ENCODE peak calls at places on chromosomes 13 and 19, in eight cellular contexts. One of them, this sample, is unnamed.

GRCh38 chr19:7292950-7293794 is 1.0 kb downstream of the INSR start:
- DNase-seq in endothelial cell of umbilical vein: no peak
- DNase-seq in stomach: peak; percentile 41
- DNase-seq in tibial nerve: no peak
- DNase-seq in uterus: peak; percentile 45
- DNase-seq in heart left ventricle: peak; percentile 72
- DNase-seq in Peyer's patch: no peak
- DNase-seq in body of pancreas: peak; percentile 59
- DNase-seq in this sample: peak; percentile 30

GRCh38 chr19:8004723-8005513 is 523 bp downstream of the ELAVL1 start:
- DNase-seq in stomach: no peak
- DNase-seq in endothelial cell of umbilical vein: peak; percentile 11
- DNase-seq in body of pancreas: no peak
- DNase-seq in heart left ventricle: no peak
- DNase-seq in uterus: no peak
- DNase-seq in tibial nerve: no peak
- DNase-seq in Peyer's patch: peak; percentile 18
- DNase-seq in this sample: no peak

GRCh38 chr13:31204592-31204991 is 4.8 kb downstream of the B3GLCT start:
- DNase-seq in tibial nerve: no peak
- DNase-seq in Peyer's patch: no peak
- DNase-seq in uterus: peak; percentile 43
- DNase-seq in heart left ventricle: no peak
- DNase-seq in stomach: no peak
- DNase-seq in body of pancreas: no peak
- DNase-seq in endothelial cell of umbilical vein: peak; percentile 63
- DNase-seq in this sample: no peak

GRCh38 chr19:28582807-28583206 is 630.1 kb downstream of the UQCRFS1 start:
- DNase-seq in stomach: no peak
- DNase-seq in uterus: no peak
- DNase-seq in Peyer's patch: no peak
- DNase-seq in heart left ventricle: no peak
- DNase-seq in endothelial cell of umbilical vein: no peak
- DNase-seq in tibial nerve: no peak
- DNase-seq in body of pancreas: no peak
- DNase-seq in this sample: no peak

GRCh38 chr19:33210266-33210940 is 15.2 kb downstream of the SLC7A10 start:
- DNase-seq in endothelial cell of umbilical vein: no peak
- DNase-seq in stomach: no peak
- DNase-seq in heart left ventricle: no peak
- DNase-seq in uterus: no peak
- DNase-seq in Peyer's patch: no peak
- DNase-seq in tibial nerve: no peak
- DNase-seq in body of pancreas: no peak
- DNase-seq in this sample: no peak

GRCh38 chr19:33904681-33905080 is 108.0 kb downstream of the KCTD15 start:
- DNase-seq in stomach: no peak
- DNase-seq in tibial nerve: no peak
- DNase-seq in body of pancreas: peak; percentile 90
- DNase-seq in uterus: no peak
- DNase-seq in Peyer's patch: no peak
- DNase-seq in endothelial cell of umbilical vein: peak; percentile 61
- DNase-seq in heart left ventricle: no peak
- DNase-seq in this sample: peak; percentile 27

GRCh38 chr19:21603431-21604153 is 98.2 kb downstream of the ZNF429 start:
- DNase-seq in Peyer's patch: no peak
- DNase-seq in heart left ventricle: no peak
- DNase-seq in tibial nerve: no peak
- DNase-seq in endothelial cell of umbilical vein: no peak
- DNase-seq in stomach: no peak
- DNase-seq in uterus: no peak
- DNase-seq in body of pancreas: no peak
- DNase-seq in this sample: no peak

GRCh38 chr19:38209671-38210457 is 14.2 kb downstream of the DPF1 start:
- DNase-seq in endothelial cell of umbilical vein: peak; percentile 40
- DNase-seq in heart left ventricle: peak; percentile 90
- DNase-seq in body of pancreas: peak; percentile 60
- DNase-seq in uterus: peak; percentile 64
- DNase-seq in tibial nerve: peak; percentile 68
- DNase-seq in Peyer's patch: peak; percentile 25
- DNase-seq in stomach: peak; percentile 49
- DNase-seq in this sample: peak; percentile 33

GRCh38 chr19:10166046-10166445 is 28.7 kb downstream of the DNMT1 start:
- DNase-seq in uterus: no peak
- DNase-seq in endothelial cell of umbilical vein: no peak
- DNase-seq in body of pancreas: no peak
- DNase-seq in Peyer's patch: no peak
- DNase-seq in heart left ventricle: no peak
- DNase-seq in tibial nerve: no peak
- DNase-seq in stomach: no peak
- DNase-seq in this sample: no peak

GRCh38 chr13:41019578-41020347 is 647 bp upstream of the ELF1 start:
- DNase-seq in uterus: no peak
- DNase-seq in endothelial cell of umbilical vein: no peak
- DNase-seq in heart left ventricle: no peak
- DNase-seq in body of pancreas: no peak
- DNase-seq in Peyer's patch: no peak
- DNase-seq in tibial nerve: no peak
- DNase-seq in stomach: no peak
- DNase-seq in this sample: no peak

GRCh38 chr19:30696514-30696913 is 324.3 kb downstream of the ZNF536 start:
- DNase-seq in body of pancreas: peak; percentile 68
- DNase-seq in Peyer's patch: no peak
- DNase-seq in uterus: no peak
- DNase-seq in endothelial cell of umbilical vein: no peak
- DNase-seq in heart left ventricle: peak; percentile 30
- DNase-seq in tibial nerve: no peak
- DNase-seq in stomach: no peak
- DNase-seq in this sample: peak; percentile 37

GRCh38 chr13:33051632-33052031 is 35.4 kb downstream of the KL start:
- DNase-seq in body of pancreas: no peak
- DNase-seq in endothelial cell of umbilical vein: no peak
- DNase-seq in Peyer's patch: no peak
- DNase-seq in tibial nerve: no peak
- DNase-seq in heart left ventricle: no peak
- DNase-seq in stomach: no peak
- DNase-seq in uterus: no peak
- DNase-seq in this sample: no peak

GRCh38 chr13:32997399-32997798 is 18.8 kb upstream of the KL start:
- DNase-seq in heart left ventricle: no peak
- DNase-seq in tibial nerve: no peak
- DNase-seq in body of pancreas: no peak
- DNase-seq in stomach: no peak
- DNase-seq in endothelial cell of umbilical vein: no peak
- DNase-seq in Peyer's patch: no peak
- DNase-seq in uterus: no peak
- DNase-seq in this sample: no peak

GRCh38 chr13:76904507-76904906 is 18.3 kb upstream of the KCTD12 start:
- DNase-seq in Peyer's patch: no peak
- DNase-seq in uterus: no peak
- DNase-seq in tibial nerve: no peak
- DNase-seq in heart left ventricle: no peak
- DNase-seq in body of pancreas: no peak
- DNase-seq in endothelial cell of umbilical vein: no peak
- DNase-seq in stomach: no peak
- DNase-seq in this sample: no peak

GRCh38 chr19:2032296-2032941 is 16.9 kb upstream of the BTBD2 start:
- DNase-seq in Peyer's patch: peak; percentile 78
- DNase-seq in heart left ventricle: peak; percentile 96
- DNase-seq in body of pancreas: peak; percentile 98
- DNase-seq in uterus: peak; percentile 93
- DNase-seq in endothelial cell of umbilical vein: peak; percentile 92
- DNase-seq in tibial nerve: peak; percentile 95
- DNase-seq in stomach: peak; percentile 98
- DNase-seq in this sample: peak; percentile 99

GRCh38 chr13:65508745-65509144 is 1721.4 kb downstream of the PCDH9 start:
- DNase-seq in heart left ventricle: no peak
- DNase-seq in Peyer's patch: no peak
- DNase-seq in stomach: no peak
- DNase-seq in uterus: no peak
- DNase-seq in tibial nerve: no peak
- DNase-seq in body of pancreas: no peak
- DNase-seq in endothelial cell of umbilical vein: no peak
- DNase-seq in this sample: no peak

GRCh38 chr13:45683701-45684100 is 18.4 kb upstream of the CBY2 start:
- DNase-seq in tibial nerve: no peak
- DNase-seq in stomach: no peak
- DNase-seq in Peyer's patch: no peak
- DNase-seq in body of pancreas: no peak
- DNase-seq in endothelial cell of umbilical vein: no peak
- DNase-seq in uterus: no peak
- DNase-seq in heart left ventricle: no peak
- DNase-seq in this sample: no peak

DNA sequence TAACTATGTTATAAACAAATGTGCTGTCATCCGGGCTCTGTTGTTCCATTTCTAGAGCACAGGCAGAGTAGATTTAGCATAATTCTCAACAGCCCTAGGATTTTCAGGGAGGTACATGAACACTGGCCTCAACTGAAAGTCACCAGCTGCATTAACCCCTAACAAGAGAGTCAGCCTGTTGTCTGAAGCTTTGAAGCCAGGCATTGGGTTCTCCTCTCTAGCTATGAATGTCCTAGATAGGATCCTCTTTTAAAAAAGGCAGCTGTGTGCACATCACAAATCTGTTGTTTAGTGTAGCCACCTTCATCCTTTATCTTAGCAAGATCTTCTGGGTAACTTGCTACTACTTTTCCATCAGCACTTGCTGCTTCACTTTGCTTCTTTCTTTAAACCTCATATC is 1692.1 kb downstream of the EFNB2 start:
- DNase-seq in tibial nerve: no peak
- DNase-seq in endothelial cell of umbilical vein: no peak
- DNase-seq in uterus: no peak
- DNase-seq in Peyer's patch: no peak
- DNase-seq in stomach: no peak
- DNase-seq in heart left ventricle: no peak
- DNase-seq in body of pancreas: no peak
- DNase-seq in this sample: no peak
- H3K27ac ChIP-seq in tibial nerve: no peak overlapping the region
- H3K27ac ChIP-seq in endothelial cell of umbilical vein: no peak overlapping the region
- H3K27ac ChIP-seq in uterus: no peak overlapping the region
- H3K27ac ChIP-seq in Peyer's patch: no peak overlapping the region
- H3K27ac ChIP-seq in stomach: no peak overlapping the region
- H3K27ac ChIP-seq in heart left ventricle: no peak overlapping the region
- H3K27ac ChIP-seq in body of pancreas: no peak overlapping the region
- H3K27ac ChIP-seq in this sample: no peak overlapping the region

DNA sequence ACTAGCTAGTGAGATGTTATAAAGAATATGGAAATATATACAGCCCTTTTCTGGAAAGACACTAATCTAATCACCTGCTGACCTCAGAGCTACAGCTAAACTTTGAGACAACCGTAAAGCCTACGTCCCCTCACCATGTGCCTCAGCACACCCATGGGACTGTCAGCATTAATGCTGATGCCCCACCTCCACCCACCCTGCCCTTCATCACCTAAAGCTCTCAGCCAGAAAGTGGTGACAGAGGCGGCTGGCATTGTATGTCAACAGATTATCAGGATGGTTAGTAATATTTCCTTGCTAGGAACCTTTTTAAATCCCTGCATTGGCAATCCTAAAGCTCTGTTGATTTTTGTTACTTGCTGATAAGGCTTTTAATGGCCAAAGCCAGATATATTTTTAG is 1177.9 kb downstream of the DIAPH3 start:
- DNase-seq in tibial nerve: no peak
- DNase-seq in endothelial cell of umbilical vein: no peak
- DNase-seq in stomach: no peak
- DNase-seq in Peyer's patch: no peak
- DNase-seq in heart left ventricle: no peak
- DNase-seq in uterus: no peak
- DNase-seq in body of pancreas: peak; percentile 2
- DNase-seq in this sample: no peak
- TF ChIP-seq POLR2A in tibial nerve: no peak
- TF ChIP-seq POLR2A in endothelial cell of umbilical vein: no peak
- TF ChIP-seq POLR2A in stomach: no peak
- TF ChIP-seq POLR2A in Peyer's patch: no peak
- TF ChIP-seq POLR2A in heart left ventricle: no peak
- TF ChIP-seq POLR2A in uterus: no peak
- TF ChIP-seq POLR2A in body of pancreas: no peak
- TF ChIP-seq POLR2A in this sample: no peak

GRCh38 chr19:49415810-49416200 is 7.4 kb downstream of the PTH2 start:
- DNase-seq in tibial nerve: no peak
- DNase-seq in heart left ventricle: no peak
- DNase-seq in endothelial cell of umbilical vein: no peak
- DNase-seq in Peyer's patch: no peak
- DNase-seq in body of pancreas: no peak
- DNase-seq in uterus: no peak
- DNase-seq in stomach: no peak
- DNase-seq in this sample: no peak

GRCh38 chr19:49414256-49414655 is 9.0 kb downstream of the PTH2 start:
- DNase-seq in stomach: no peak
- DNase-seq in Peyer's patch: no peak
- DNase-seq in body of pancreas: no peak
- DNase-seq in endothelial cell of umbilical vein: no peak
- DNase-seq in heart left ventricle: no peak
- DNase-seq in tibial nerve: no peak
- DNase-seq in uterus: no peak
- DNase-seq in this sample: no peak

GRCh38 chr19:49419173-49419572 is 4.1 kb downstream of the PTH2 start:
- DNase-seq in body of pancreas: no peak
- DNase-seq in uterus: no peak
- DNase-seq in tibial nerve: no peak
- DNase-seq in endothelial cell of umbilical vein: no peak
- DNase-seq in Peyer's patch: no peak
- DNase-seq in heart left ventricle: no peak
- DNase-seq in stomach: no peak
- DNase-seq in this sample: no peak

GRCh38 chr19:49415102-49415809 is 8.0 kb downstream of the PTH2 start:
- DNase-seq in heart left ventricle: no peak
- DNase-seq in body of pancreas: no peak
- DNase-seq in uterus: no peak
- DNase-seq in stomach: no peak
- DNase-seq in endothelial cell of umbilical vein: no peak
- DNase-seq in Peyer's patch: no peak
- DNase-seq in tibial nerve: no peak
- DNase-seq in this sample: no peak

GRCh38 chr19:49417090-49417489 is 6.2 kb downstream of the PTH2 start:
- DNase-seq in heart left ventricle: no peak
- DNase-seq in stomach: no peak
- DNase-seq in uterus: no peak
- DNase-seq in endothelial cell of umbilical vein: no peak
- DNase-seq in Peyer's patch: no peak
- DNase-seq in body of pancreas: no peak
- DNase-seq in tibial nerve: no peak
- DNase-seq in this sample: no peak
- H3K27me3 ChIP-seq in heart left ventricle: peaks cover 19% of the 10 kb centered on the region
- H3K27me3 ChIP-seq in stomach: peaks cover 44% of the 10 kb centered on the region
- H3K27me3 ChIP-seq in uterus: peaks cover 19% of the 10 kb centered on the region
- H3K27me3 ChIP-seq in endothelial cell of umbilical vein: peaks cover 40% of the 10 kb centered on the region
- H3K27me3 ChIP-seq in Peyer's patch: no peaks in the 10 kb centered on the region
- H3K27me3 ChIP-seq in body of pancreas: no peaks in the 10 kb centered on the region
- H3K27me3 ChIP-seq in tibial nerve: peaks cover 97% of the 10 kb centered on the region
- H3K27me3 ChIP-seq in this sample: no peaks in the 10 kb centered on the region

DNA sequence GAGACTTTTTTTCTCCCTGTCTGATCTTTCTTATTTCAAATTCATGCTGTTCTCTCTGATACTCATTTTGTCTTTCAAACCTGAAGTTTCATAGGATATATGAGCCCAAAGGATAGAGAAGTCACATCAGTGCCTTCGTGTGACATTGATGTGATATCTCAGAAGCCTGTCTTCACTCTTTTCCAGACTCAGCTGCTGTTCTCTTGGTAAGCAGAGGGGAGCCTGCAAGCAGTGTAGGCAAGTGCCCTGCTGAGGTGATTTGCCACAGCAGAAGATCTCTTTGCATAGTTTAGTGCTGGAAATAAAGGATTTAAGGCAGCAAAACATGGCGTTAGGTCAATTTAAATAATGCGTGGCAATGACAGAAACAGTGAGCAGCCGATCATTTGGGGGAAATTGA is 346.7 kb downstream of the ITGBL1 start:
- DNase-seq in Peyer's patch: no peak
- DNase-seq in body of pancreas: no peak
- DNase-seq in tibial nerve: no peak
- DNase-seq in stomach: no peak
- DNase-seq in uterus: no peak
- DNase-seq in heart left ventricle: no peak
- DNase-seq in endothelial cell of umbilical vein: no peak
- DNase-seq in this sample: no peak
- H3K27ac ChIP-seq in Peyer's patch: no peak overlapping the region
- H3K27ac ChIP-seq in body of pancreas: no peak overlapping the region
- H3K27ac ChIP-seq in tibial nerve: no peak overlapping the region
- H3K27ac ChIP-seq in stomach: no peak overlapping the region
- H3K27ac ChIP-seq in uterus: no peak overlapping the region
- H3K27ac ChIP-seq in heart left ventricle: no peak overlapping the region
- H3K27ac ChIP-seq in endothelial cell of umbilical vein: no peak overlapping the region
- H3K27ac ChIP-seq in this sample: no peak overlapping the region

This sample was measured in thyroid gland.